ENCODE peak calls at places on chromosomes 16 and 17, in six cellular contexts. One of them, this sample, is unnamed.
A peak's percentile ranks its signal among the peaks of the same experiment; 100 is the strongest.

GRCh38 chr16:85261657-85262557 is 149.6 kb upstream of the CIBAR2 start:
- DNase-seq in HS-5: no peak
- DNase-seq in B cell: peak; percentile 57
- DNase-seq in GM19239: no peak
- DNase-seq in activated CD8-positive, alpha-beta memory T cell treated with anti-CD3 and anti-CD28 coated beads for 1 hour: no peak
- DNase-seq in fibroblast of villous mesenchyme: no peak
- DNase-seq in this sample: no peak

GRCh38 chr17:63382826-63383225 is 63.3 kb downstream of the CYB561 start:
- DNase-seq in fibroblast of villous mesenchyme: no peak
- DNase-seq in GM19239: no peak
- DNase-seq in activated CD8-positive, alpha-beta memory T cell treated with anti-CD3 and anti-CD28 coated beads for 1 hour: no peak
- DNase-seq in HS-5: no peak
- DNase-seq in B cell: no peak
- DNase-seq in this sample: no peak

GRCh38 chr16:57994778-57995177 is 5.7 kb downstream of the ZNF319 start:
- DNase-seq in activated CD8-positive, alpha-beta memory T cell treated with anti-CD3 and anti-CD28 coated beads for 1 hour: peak; percentile 19
- DNase-seq in fibroblast of villous mesenchyme: peak; percentile 39
- DNase-seq in B cell: peak; percentile 41
- DNase-seq in GM19239: peak; percentile 46
- DNase-seq in HS-5: no peak
- DNase-seq in this sample: peak; percentile 43

GRCh38 chr16:52634101-52634500 is 87.2 kb upstream of the TOX3 start:
- DNase-seq in activated CD8-positive, alpha-beta memory T cell treated with anti-CD3 and anti-CD28 coated beads for 1 hour: no peak
- DNase-seq in fibroblast of villous mesenchyme: no peak
- DNase-seq in HS-5: no peak
- DNase-seq in B cell: no peak
- DNase-seq in GM19239: no peak
- DNase-seq in this sample: peak; percentile 82

GRCh38 chr17:63492940-63493339 is 16.1 kb downstream of the ACE start:
- DNase-seq in B cell: no peak
- DNase-seq in fibroblast of villous mesenchyme: no peak
- DNase-seq in HS-5: no peak
- DNase-seq in activated CD8-positive, alpha-beta memory T cell treated with anti-CD3 and anti-CD28 coated beads for 1 hour: no peak
- DNase-seq in GM19239: no peak
- DNase-seq in this sample: no peak

GRCh38 chr17:18851206-18851605 is 6.7 kb upstream of the PRPSAP2 start:
- DNase-seq in GM19239: no peak
- DNase-seq in HS-5: no peak
- DNase-seq in B cell: no peak
- DNase-seq in activated CD8-positive, alpha-beta memory T cell treated with anti-CD3 and anti-CD28 coated beads for 1 hour: no peak
- DNase-seq in fibroblast of villous mesenchyme: no peak
- DNase-seq in this sample: no peak

GRCh38 chr16:11410382-11411058 is 65.3 kb downstream of the RMI2 start:
- DNase-seq in B cell: no peak
- DNase-seq in GM19239: no peak
- DNase-seq in HS-5: no peak
- DNase-seq in activated CD8-positive, alpha-beta memory T cell treated with anti-CD3 and anti-CD28 coated beads for 1 hour: no peak
- DNase-seq in fibroblast of villous mesenchyme: no peak
- DNase-seq in this sample: no peak

GRCh38 chr17:80396680-80397387 is 18.1 kb upstream of the ENDOV start:
- DNase-seq in fibroblast of villous mesenchyme: no peak
- DNase-seq in HS-5: no peak
- DNase-seq in B cell: no peak
- DNase-seq in GM19239: no peak
- DNase-seq in activated CD8-positive, alpha-beta memory T cell treated with anti-CD3 and anti-CD28 coated beads for 1 hour: no peak
- DNase-seq in this sample: no peak

GRCh38 chr17:80481284-80482057 is 5.1 kb upstream of the NPTX1 start:
- DNase-seq in HS-5: no peak
- DNase-seq in fibroblast of villous mesenchyme: no peak
- DNase-seq in GM19239: no peak
- DNase-seq in activated CD8-positive, alpha-beta memory T cell treated with anti-CD3 and anti-CD28 coated beads for 1 hour: no peak
- DNase-seq in B cell: no peak
- DNase-seq in this sample: no peak

GRCh38 chr16:2720719-2721633 is 952 bp upstream of the PRSS27 start:
- DNase-seq in fibroblast of villous mesenchyme: peak; percentile 83
- DNase-seq in GM19239: peak; percentile 96
- DNase-seq in activated CD8-positive, alpha-beta memory T cell treated with anti-CD3 and anti-CD28 coated beads for 1 hour: peak; percentile 68
- DNase-seq in HS-5: peak; percentile 41
- DNase-seq in B cell: peak; percentile 92
- DNase-seq in this sample: peak; percentile 85

GRCh38 chr17:78589885-78590284 is 12.7 kb upstream of the DNAH17 start:
- DNase-seq in fibroblast of villous mesenchyme: no peak
- DNase-seq in B cell: no peak
- DNase-seq in GM19239: no peak
- DNase-seq in activated CD8-positive, alpha-beta memory T cell treated with anti-CD3 and anti-CD28 coated beads for 1 hour: no peak
- DNase-seq in HS-5: no peak
- DNase-seq in this sample: no peak

GRCh38 chr17:58337600-58338453 is 9.2 kb upstream of the TSPOAP1 start:
- DNase-seq in fibroblast of villous mesenchyme: peak; percentile 87
- DNase-seq in GM19239: no peak
- DNase-seq in HS-5: no peak
- DNase-seq in B cell: peak; percentile 93
- DNase-seq in activated CD8-positive, alpha-beta memory T cell treated with anti-CD3 and anti-CD28 coated beads for 1 hour: peak; percentile 82
- DNase-seq in this sample: no peak

GRCh38 chr17:17352836-17353624 is 49.9 kb downstream of the NT5M start:
- DNase-seq in fibroblast of villous mesenchyme: no peak
- DNase-seq in HS-5: no peak
- DNase-seq in B cell: no peak
- DNase-seq in GM19239: no peak
- DNase-seq in activated CD8-positive, alpha-beta memory T cell treated with anti-CD3 and anti-CD28 coated beads for 1 hour: no peak
- DNase-seq in this sample: no peak

GRCh38 chr16:13968835-13969234 is 48.9 kb downstream of the ERCC4 start:
- DNase-seq in fibroblast of villous mesenchyme: no peak
- DNase-seq in B cell: no peak
- DNase-seq in activated CD8-positive, alpha-beta memory T cell treated with anti-CD3 and anti-CD28 coated beads for 1 hour: no peak
- DNase-seq in HS-5: no peak
- DNase-seq in GM19239: no peak
- DNase-seq in this sample: no peak

GRCh38 chr17:1142503-1143095 is 37.2 kb downstream of the ABR start:
- DNase-seq in activated CD8-positive, alpha-beta memory T cell treated with anti-CD3 and anti-CD28 coated beads for 1 hour: no peak
- DNase-seq in fibroblast of villous mesenchyme: no peak
- DNase-seq in HS-5: no peak
- DNase-seq in GM19239: no peak
- DNase-seq in B cell: no peak
- DNase-seq in this sample: no peak

GRCh38 chr16:56102159-56102798 is 89.0 kb upstream of the GNAO1 start:
- DNase-seq in activated CD8-positive, alpha-beta memory T cell treated with anti-CD3 and anti-CD28 coated beads for 1 hour: no peak
- DNase-seq in HS-5: no peak
- DNase-seq in fibroblast of villous mesenchyme: no peak
- DNase-seq in B cell: no peak
- DNase-seq in GM19239: no peak
- DNase-seq in this sample: peak; percentile 79

GRCh38 chr16:2194166-2194834 is 2.1 kb downstream of the CASKIN1 start:
- DNase-seq in HS-5: no peak
- DNase-seq in B cell: no peak
- DNase-seq in fibroblast of villous mesenchyme: peak; percentile 12
- DNase-seq in activated CD8-positive, alpha-beta memory T cell treated with anti-CD3 and anti-CD28 coated beads for 1 hour: no peak
- DNase-seq in GM19239: no peak
- DNase-seq in this sample: no peak

GRCh38 chr16:50741808-50742520 is at the start of gene CYLD:
- DNase-seq in GM19239: peak; percentile 90
- DNase-seq in HS-5: peak; percentile 79
- DNase-seq in fibroblast of villous mesenchyme: peak; percentile 99
- DNase-seq in activated CD8-positive, alpha-beta memory T cell treated with anti-CD3 and anti-CD28 coated beads for 1 hour: peak; percentile 97
- DNase-seq in B cell: peak; percentile 99
- DNase-seq in this sample: peak; percentile 99

GRCh38 chr17:32142038-32142856 is at the start of gene RHOT1:
- DNase-seq in B cell: peak; percentile 91
- DNase-seq in activated CD8-positive, alpha-beta memory T cell treated with anti-CD3 and anti-CD28 coated beads for 1 hour: peak; percentile 60
- DNase-seq in fibroblast of villous mesenchyme: peak; percentile 93
- DNase-seq in GM19239: peak; percentile 74
- DNase-seq in HS-5: peak; percentile 74
- DNase-seq in this sample: peak; percentile 70

GRCh38 chr17:48484850-48485249 is 46.0 kb downstream of the HOXB1 start:
- DNase-seq in activated CD8-positive, alpha-beta memory T cell treated with anti-CD3 and anti-CD28 coated beads for 1 hour: no peak
- DNase-seq in fibroblast of villous mesenchyme: peak; percentile 22
- DNase-seq in B cell: no peak
- DNase-seq in GM19239: no peak
- DNase-seq in HS-5: no peak
- DNase-seq in this sample: no peak

GRCh38 chr17:36532435-36532975 is 2.2 kb downstream of the MYO19 start:
- DNase-seq in HS-5: no peak
- DNase-seq in GM19239: no peak
- DNase-seq in B cell: no peak
- DNase-seq in activated CD8-positive, alpha-beta memory T cell treated with anti-CD3 and anti-CD28 coated beads for 1 hour: no peak
- DNase-seq in fibroblast of villous mesenchyme: no peak
- DNase-seq in this sample: no peak

GRCh38 chr16:3945751-3946603 is 65.5 kb upstream of the CREBBP start:
- DNase-seq in activated CD8-positive, alpha-beta memory T cell treated with anti-CD3 and anti-CD28 coated beads for 1 hour: no peak
- DNase-seq in GM19239: no peak
- DNase-seq in HS-5: peak; percentile 90
- DNase-seq in fibroblast of villous mesenchyme: peak; percentile 98
- DNase-seq in B cell: no peak
- DNase-seq in this sample: peak; percentile 80

GRCh38 chr16:30377050-30377811 is 2.6 kb downstream of the MYL11 start:
- DNase-seq in B cell: no peak
- DNase-seq in GM19239: no peak
- DNase-seq in activated CD8-positive, alpha-beta memory T cell treated with anti-CD3 and anti-CD28 coated beads for 1 hour: no peak
- DNase-seq in fibroblast of villous mesenchyme: no peak
- DNase-seq in HS-5: no peak
- DNase-seq in this sample: no peak

This sample was measured in HAP-1.